ENCODE peak calls at places on chromosomes 7 and 10, in six cellular contexts. Q is activated CD8-positive, alpha-beta T cell treated with anti-CD3 and anti-CD28 coated beads for 36 hours; J is MM.1S; A is nephron progenitor cell; G is tibial artery; Y is HFFc6. K is an unnamed sample.

GRCh38 chr10:92575961-92576360 is 2.1 kb upstream of the IDE start:
- DNase-seq in Q (no peak), J (no peak), A (no peak), G (no peak), Y (peak; percentile 46), K (no peak)

GRCh38 chr10:130430852-130431704 is 294.9 kb downstream of the GLRX3 start:
- DNase-seq in Q (no peak), J (no peak), A (no peak), G (no peak), Y (no peak), K (no peak)

GRCh38 chr7:153858335-153858734 is 193.9 kb upstream of the DPP6 start:
- DNase-seq in Q (no peak), J (no peak), A (no peak), G (no peak), Y (no peak), K (no peak)

GRCh38 chr10:116133641-116134040 is 139.4 kb downstream of the GFRA1 start:
- DNase-seq in Q (no peak), J (no peak), A (peak; percentile 27), G (no peak), Y (no peak), K (no peak)

GRCh38 chr7:101768280-101768679 is 49.1 kb upstream of the CUX1 start:
- DNase-seq in Q (no peak), J (no peak), A (no peak), G (no peak), Y (no peak), K (no peak)

GRCh38 chr10:47323636-47324299 is 1.5 kb downstream of the GDF2 start:
- DNase-seq in Q (no peak), J (no peak), A (no peak), G (peak; percentile 39), Y (no peak), K (no peak)

GRCh38 chr7:26777383-26777782 is 87.0 kb downstream of the SKAP2 start:
- DNase-seq in Q (no peak), J (no peak), A (no peak), G (no peak), Y (no peak), K (no peak)

GRCh38 chr7:30559566-30559965 is 35.1 kb upstream of the GARS1 start:
- DNase-seq in Q (no peak), J (no peak), A (no peak), G (no peak), Y (peak; percentile 64), K (no peak)

GRCh38 chr7:74297516-74298233 is 8.5 kb downstream of the CLIP2 start:
- DNase-seq in Q (no peak), J (no peak), A (no peak), G (no peak), Y (no peak), K (no peak)

GRCh38 chr7:10122573-10123100 is 851.0 kb upstream of the PHF14 start:
- DNase-seq in Q (no peak), J (no peak), A (peak; percentile 9), G (no peak), Y (no peak), K (no peak)

GRCh38 chr10:44858988-44859387 is 52.1 kb upstream of the TMEM72 start:
- DNase-seq in Q (no peak), J (no peak), A (no peak), G (no peak), Y (no peak), K (no peak)

GRCh38 chr7:141045126-141045841 is 28.6 kb upstream of the TMEM178B start:
- DNase-seq in Q (no peak), J (no peak), A (no peak), G (no peak), Y (peak; percentile 56), K (no peak)

GRCh38 chr10:43901302-43901701 is 252.6 kb upstream of the ZNF32 start:
- DNase-seq in Q (no peak), J (no peak), A (no peak), G (no peak), Y (no peak), K (no peak)

GRCh38 chr7:70726294-70726693 is 405.6 kb upstream of the GALNT17 start:
- DNase-seq in Q (no peak), J (no peak), A (no peak), G (no peak), Y (no peak), K (no peak)

GRCh38 chr7:887488-887820 is 11.1 kb downstream of the GET4 start:
- DNase-seq in Q (no peak), J (no peak), A (no peak), G (no peak), Y (no peak), K (no peak)

GRCh38 chr7:17274551-17275245 is 23.8 kb upstream of the AHR start:
- DNase-seq in Q (peak; percentile 61), J (no peak), A (no peak), G (no peak), Y (peak; percentile 28), K (no peak)

GRCh38 chr7:117674617-117675016 is 194.8 kb downstream of the CFTR start:
- DNase-seq in Q (no peak), J (no peak), A (no peak), G (no peak), Y (no peak), K (no peak)

GRCh38 chr10:102627446-102628293 is 16.6 kb upstream of the TRIM8 start:
- DNase-seq in Q (no peak), J (no peak), A (peak; percentile 48), G (peak; percentile 80), Y (peak; percentile 36), K (no peak)

GRCh38 chr7:120993575-120994191 is 5.2 kb downstream of the CPED1 start:
- DNase-seq in Q (no peak), J (no peak), A (no peak), G (no peak), Y (peak; percentile 46), K (no peak)

GRCh38 chr7:83643012-83643411 is 5.9 kb downstream of the SEMA3E start:
- DNase-seq in Q (no peak), J (no peak), A (no peak), G (no peak), Y (no peak), K (no peak)

GRCh38 chr7:83520706-83521105 is 128.2 kb downstream of the SEMA3E start:
- DNase-seq in Q (no peak), J (no peak), A (no peak), G (no peak), Y (no peak), K (no peak)

GRCh38 chr7:32588657-32589056 is 93.4 kb downstream of the AVL9 start:
- DNase-seq in Q (peak; percentile 55), J (no peak), A (no peak), G (no peak), Y (peak; percentile 69), K (peak; percentile 59)

GRCh38 chr7:17521437-17521836 is 223.0 kb downstream of the AHR start:
- DNase-seq in Q (no peak), J (no peak), A (no peak), G (no peak), Y (peak; percentile 82), K (no peak)

GRCh38 chr7:143405671-143406352 is 2.8 kb downstream of the EPHA1 start:
- DNase-seq in Q (no peak), J (no peak), A (no peak), G (no peak), Y (no peak), K (no peak)

GRCh38 chr10:89588671-89589070 is 53.3 kb upstream of the SLC16A12 start:
- DNase-seq in Q (no peak), J (no peak), A (no peak), G (no peak), Y (no peak), K (no peak)

GRCh38 chr7:129911790-129912189 is 41.0 kb downstream of the UBE2H start:
- DNase-seq in Q (no peak), J (no peak), A (no peak), G (no peak), Y (peak; percentile 44), K (no peak)

GRCh38 chr10:99612167-99612831 is 7.9 kb downstream of the SLC25A28 start:
- DNase-seq in Q (peak; percentile 26), J (peak; percentile 71), A (peak; percentile 41), G (no peak), Y (peak; percentile 63), K (peak; percentile 70)

GRCh38 chr10:74683621-74684114 is 142.7 kb upstream of the KAT6B start:
- DNase-seq in Q (no peak), J (no peak), A (no peak), G (no peak), Y (no peak), K (no peak)

GRCh38 chr7:101547022-101547915 is 81.8 kb downstream of the MYL10 start:
- DNase-seq in Q (no peak), J (no peak), A (no peak), G (peak; percentile 53), Y (no peak), K (no peak)

GRCh38 chr10:75663947-75664664 is 232.7 kb downstream of the LRMDA start:
- DNase-seq in Q (no peak), J (no peak), A (no peak), G (no peak), Y (no peak), K (no peak)

GRCh38 chr10:60937784-60938654 is 6.0 kb downstream of the RHOBTB1 start:
- DNase-seq in Q (no peak), J (no peak), A (no peak), G (peak; percentile 78), Y (peak; percentile 65), K (no peak)

GRCh38 chr10:94803307-94803706 is 40.8 kb downstream of the CYP2C19 start:
- DNase-seq in Q (no peak), J (no peak), A (no peak), G (no peak), Y (no peak), K (no peak)
- TF ChIP-seq CTCF in Q (no peak), J (no peak), A (no peak), G (no peak), Y (no peak), K (no peak)

GRCh38 chr7:152312316-152312715 is 123.5 kb downstream of the KMT2C start:
- DNase-seq in Q (no peak), J (no peak), A (no peak), G (no peak), Y (no peak), K (no peak)
- TF ChIP-seq CTCF in Q (no peak), J (no peak), A (no peak), G (no peak), Y (no peak), K (no peak)

GRCh38 chr10:122530177-122530576 is 30.4 kb upstream of the DMBT1 start:
- DNase-seq in Q (no peak), J (no peak), A (no peak), G (no peak), Y (no peak), K (no peak)

GRCh38 chr10:122526892-122527291 is 33.7 kb upstream of the DMBT1 start:
- DNase-seq in Q (no peak), J (no peak), A (no peak), G (no peak), Y (no peak), K (no peak)

GRCh38 chr10:122524811-122525210 is 35.7 kb upstream of the DMBT1 start:
- DNase-seq in Q (no peak), J (no peak), A (no peak), G (no peak), Y (no peak), K (no peak)

GRCh38 chr10:122521011-122521410 is 39.5 kb upstream of the DMBT1 start:
- DNase-seq in Q (no peak), J (no peak), A (no peak), G (no peak), Y (no peak), K (no peak)

GRCh38 chr10:122525788-122526187 is 34.8 kb upstream of the DMBT1 start:
- DNase-seq in Q (peak; percentile 21), J (no peak), A (no peak), G (no peak), Y (no peak), K (no peak)
- TF ChIP-seq CTCF in Q (no peak), J (no peak), A (peak; percentile 26), G (no peak), Y (peak; percentile 63), K (no peak)

GRCh38 chr7:158646766-158647474 is 57.7 kb downstream of the NCAPG2 start:
- DNase-seq in Q (peak; percentile 56), J (peak; percentile 30), A (peak; percentile 27), G (no peak), Y (no peak), K (no peak)
- TF ChIP-seq CTCF in Q (peak; percentile 67), J (peak; percentile 66), A (peak; percentile 45), G (no peak), Y (peak; percentile 71), K (peak; percentile 23)